ENCODE peak calls at places on chromosomes 16 and 17, in four cellular contexts. U, X, I and Q are unnamed samples.

GRCh38 chr16:4624827-4625616 is 396 bp downstream of the MGRN1 start:
- DNase-seq in U (peak), X (peak), I (peak), Q (no peak)

GRCh38 chr16:30659507-30660423 is 1.5 kb downstream of the FBRS start:
- DNase-seq in U (no peak), X (no peak), I (no peak), Q (peak)

GRCh38 chr17:82840431-82840831 is 609 bp upstream of the ZNF750 start:
- DNase-seq in U (peak), X (no peak), I (no peak), Q (no peak)

GRCh38 chr17:67469208-67469980 is 92.3 kb downstream of the PITPNC1 start:
- DNase-seq in U (peak), X (no peak), I (peak), Q (peak)

GRCh38 chr17:82458885-82459424 is 414 bp downstream of the NARF start:
- DNase-seq in U (peak), X (no peak), I (no peak), Q (peak)

GRCh38 chr16:188674-189073 is 8.4 kb downstream of the HBQ1 start:
- DNase-seq in U (no peak), X (no peak), I (peak), Q (peak)

GRCh38 chr16:17416461-17417221 is 54.1 kb downstream of the XYLT1 start:
- DNase-seq in U (peak), X (no peak), I (no peak), Q (peak)

GRCh38 chr17:63927464-63928171 is 4.5 kb downstream of the CD79B start:
- DNase-seq in U (no peak), X (no peak), I (no peak), Q (peak)

GRCh38 chr16:76943936-76944335 is 247.1 kb upstream of the MON1B start:
- DNase-seq in U (no peak), X (no peak), I (no peak), Q (no peak)

GRCh38 chr17:73069164-73069774 is 23.2 kb downstream of the SLC39A11 start:
- DNase-seq in U (no peak), X (no peak), I (peak), Q (no peak)

GRCh38 chr17:66165537-66166123 is 26.3 kb downstream of the CEP112 start:
- DNase-seq in U (no peak), X (peak), I (peak), Q (peak)

GRCh38 chr17:47895254-47895855 is 681 bp upstream of the SP2 start:
- DNase-seq in U (no peak), X (no peak), I (no peak), Q (no peak)

GRCh38 chr16:56758930-56759329 is 29.0 kb downstream of the NUP93 start:
- DNase-seq in U (no peak), X (no peak), I (no peak), Q (no peak)

GRCh38 chr16:35752012-35752772 is 2292.8 kb downstream of the TP53TG3F start:
- DNase-seq in U (no peak), X (no peak), I (no peak), Q (no peak)

GRCh38 chr16:29154676-29155121 is 169.8 kb downstream of the LAT start:
- DNase-seq in U (no peak), X (no peak), I (no peak), Q (no peak)

GRCh38 chr16:85296859-85297698 is 184.8 kb upstream of the CIBAR2 start:
- DNase-seq in U (peak), X (peak), I (peak), Q (peak)

GRCh38 chr17:17119533-17119932 is 77.3 kb downstream of the MPRIP start:
- DNase-seq in U (no peak), X (no peak), I (no peak), Q (no peak)

GRCh38 chr17:35725058-35725457 is 6.4 kb upstream of the RASL10B start:
- DNase-seq in U (no peak), X (no peak), I (no peak), Q (no peak)

GRCh38 chr17:79619636-79620206 is 8.9 kb upstream of the RBFOX3 start:
- DNase-seq in U (peak), X (no peak), I (no peak), Q (peak)

GRCh38 chr17:17723354-17724261 is 42.4 kb downstream of the RAI1 start:
- DNase-seq in U (peak), X (no peak), I (no peak), Q (peak)

GRCh38 chr17:66541461-66542182 is 239.2 kb downstream of the PRKCA start:
- DNase-seq in U (no peak), X (peak), I (no peak), Q (peak)

GRCh38 chr17:81870978-81871386 is at the start of gene ARHGDIA:
- DNase-seq in U (no peak), X (no peak), I (no peak), Q (no peak)

GRCh38 chr16:4537376-4538066 is 1.1 kb downstream of the CDIP1 start:
- DNase-seq in U (peak), X (no peak), I (no peak), Q (peak)

GRCh38 chr17:58513391-58513912 is 986 bp downstream of the MTMR4 start:
- DNase-seq in U (no peak), X (no peak), I (no peak), Q (peak)

GRCh38 chr17:3815122-3815521 is 14.1 kb upstream of the ITGAE start:
- DNase-seq in U (no peak), X (no peak), I (no peak), Q (no peak)

GRCh38 chr16:76176153-76176552 is 101.0 kb upstream of the CNTNAP4 start:
- DNase-seq in U (no peak), X (no peak), I (no peak), Q (no peak)

GRCh38 chr17:52079496-52079895 is 79.0 kb downstream of the CA10 start:
- DNase-seq in U (no peak), X (no peak), I (no peak), Q (no peak)

GRCh38 chr17:1460233-1460632 is 4.2 kb upstream of the CRK start:
- DNase-seq in U (no peak), X (no peak), I (peak), Q (no peak)

DNA sequence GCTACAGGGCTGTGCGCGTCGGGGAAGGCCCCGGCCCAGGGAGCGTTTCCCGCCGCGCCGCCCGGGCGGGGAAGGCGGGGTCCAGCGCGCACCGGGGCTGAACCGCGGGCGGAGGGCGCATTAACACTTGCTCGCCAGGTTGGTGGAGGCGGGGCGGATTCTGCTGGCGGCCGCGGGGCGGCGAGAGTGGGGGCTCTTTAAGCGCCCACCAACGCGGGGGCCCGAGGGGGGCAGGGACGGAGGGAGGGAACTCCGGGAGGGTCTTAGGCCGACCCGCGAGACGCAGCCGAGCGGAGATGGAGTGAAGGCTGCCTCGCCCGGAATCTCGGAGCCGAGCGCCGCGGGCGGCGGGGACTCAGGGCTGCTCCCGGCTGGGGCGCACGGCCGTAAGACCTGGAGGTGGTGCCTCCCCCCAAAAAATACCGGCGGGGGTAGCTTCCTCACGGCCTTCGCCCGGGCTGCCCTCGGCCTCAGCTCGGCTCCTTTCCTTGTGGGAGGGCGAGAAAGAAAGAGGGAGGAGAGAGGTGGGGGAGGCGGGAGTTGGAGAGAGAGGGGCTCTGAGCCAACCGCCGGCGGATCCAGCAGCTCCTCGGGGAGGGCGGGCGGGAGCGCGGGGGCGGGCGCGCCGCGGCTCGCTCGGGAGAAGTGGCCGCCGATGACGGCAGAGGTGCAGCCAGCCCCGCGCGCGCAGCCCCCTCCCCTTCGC is 415 bp upstream of the FOXF1 start:
- DNase-seq in U (peak), X (no peak), I (no peak), Q (no peak)
- TF ChIP-seq FOXJ3 in U (no peak), X (no peak), I (no peak), Q (no peak)

DNA sequence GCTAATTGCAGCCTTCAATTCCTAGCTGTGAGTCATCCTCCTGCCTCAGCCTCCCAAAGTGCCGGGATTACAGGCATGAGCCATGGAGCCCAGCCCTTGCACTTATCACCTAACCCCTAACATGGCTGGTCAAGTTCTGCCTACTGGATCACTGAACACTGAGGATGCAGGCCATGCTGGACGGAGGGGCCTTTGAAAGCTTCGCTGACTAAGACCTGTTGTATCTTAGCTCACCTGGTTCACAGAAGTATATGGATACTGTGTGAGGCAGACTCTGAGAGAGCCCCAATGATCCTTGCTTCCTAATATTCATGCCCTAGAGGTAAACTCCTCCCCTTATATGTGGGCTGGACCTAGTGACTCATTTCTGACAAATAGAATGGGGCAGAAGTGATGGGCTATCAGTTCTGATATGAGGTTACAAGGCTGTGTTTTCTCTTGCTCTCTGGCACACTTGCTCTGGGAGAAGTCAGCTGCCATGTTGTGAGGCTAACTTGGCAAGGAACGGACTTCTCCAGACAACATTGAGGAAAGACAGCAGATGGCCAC is 11.7 kb upstream of the TMIGD1 start:
- DNase-seq in U (no peak), X (peak), I (peak), Q (no peak)
- TF ChIP-seq MAX in U (no peak), X (peak), I (no peak), Q (no peak)

GRCh38 chr16:49850558-49851467 is 5.1 kb downstream of the ZNF423 start:
- DNase-seq in U (no peak), X (no peak), I (no peak), Q (no peak)
- TF ChIP-seq FOXJ3 in U (no peak), X (no peak), I (no peak), Q (no peak)

DNA sequence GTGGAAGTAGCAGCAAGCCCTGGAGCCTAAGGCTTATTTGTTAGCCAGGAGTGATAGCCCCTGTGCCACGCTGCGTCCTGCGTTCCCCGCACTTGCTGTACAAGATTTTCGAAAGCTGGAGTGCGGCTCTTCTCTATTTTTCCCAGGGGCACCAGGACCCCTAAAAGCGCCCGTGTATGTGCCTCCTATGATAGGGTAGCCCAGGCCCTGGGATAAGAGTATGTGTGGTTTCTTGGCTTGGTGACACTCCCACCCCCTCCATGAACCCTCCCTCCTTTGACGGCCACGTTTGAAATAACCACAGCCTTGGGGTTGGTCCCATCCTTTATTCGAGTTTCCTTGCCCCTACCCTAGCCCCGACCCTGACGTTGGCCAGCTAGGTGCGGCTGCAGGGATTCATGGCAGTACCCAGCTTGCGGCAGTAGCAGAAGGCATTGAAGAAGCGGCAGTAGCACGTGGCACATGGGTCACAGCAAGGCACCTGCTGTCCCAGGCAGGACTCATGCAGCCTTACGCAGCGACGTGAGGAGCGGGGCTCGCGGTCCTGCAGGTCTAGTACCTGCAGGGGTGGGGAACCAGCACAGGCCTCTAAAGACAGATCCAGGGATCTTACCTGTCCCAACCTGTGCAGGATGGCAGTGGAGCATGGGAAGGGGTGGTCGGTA is 955 bp downstream of the AGRP start:
- DNase-seq in U (no peak), X (no peak), I (no peak), Q (no peak)
- TF ChIP-seq MAX in U (no peak), X (no peak), I (no peak), Q (no peak)

DNA sequence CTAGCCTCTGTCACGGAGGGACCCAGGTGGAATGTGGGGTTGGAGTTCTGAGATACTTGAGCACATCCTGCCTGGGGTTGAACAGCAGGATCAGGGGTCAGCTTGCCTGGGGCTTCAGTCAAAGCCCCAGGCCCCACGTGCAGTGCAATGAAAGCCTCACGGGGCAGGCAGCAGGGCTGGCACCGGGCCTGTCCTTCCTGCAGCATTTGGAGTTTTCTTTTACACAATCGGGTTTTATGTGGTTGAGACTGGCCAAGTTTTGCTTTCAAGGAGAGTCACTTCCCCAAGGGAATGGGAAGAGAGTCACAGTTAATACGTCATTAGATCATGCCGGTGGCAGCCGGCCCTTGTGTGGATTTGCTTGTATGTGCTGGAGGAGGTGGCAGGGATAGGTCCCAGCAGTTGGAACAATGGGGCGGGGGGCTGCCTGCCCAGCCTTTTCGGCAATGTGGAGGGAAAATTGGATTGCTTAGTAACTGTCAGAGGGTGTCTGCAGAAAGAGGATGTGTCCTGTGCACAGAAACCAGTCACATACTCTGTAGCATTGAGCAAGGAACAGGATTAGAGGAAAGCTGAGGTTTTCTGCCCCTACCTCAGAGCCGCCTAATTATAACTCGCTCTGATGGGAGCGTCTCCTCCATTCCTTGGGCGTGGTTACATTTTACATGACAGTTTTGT is 4.5 kb downstream of the RMI2 start:
- DNase-seq in U (no peak), X (no peak), I (no peak), Q (no peak)
- TF ChIP-seq FOXJ3 in U (no peak), X (no peak), I (no peak), Q (no peak)

GRCh38 chr17:77507116-77507885 is 366.5 kb downstream of the SEC14L1 start:
- DNase-seq in U (peak), X (no peak), I (no peak), Q (peak)
- TF ChIP-seq MAX in U (no peak), X (no peak), I (no peak), Q (no peak)